ENCODE peak calls at places on chromosomes 2 and 18, in nine cellular contexts. One of them, this sample, is unnamed.

GRCh38 chr2:240930631-240931318 is 24.6 kb downstream of the CROCC2 start:
- DNase-seq in GM13977: no peak
- DNase-seq in psoas muscle: peak; percentile 41
- DNase-seq in GM12865: no peak
- DNase-seq in nephron progenitor cell: no peak
- DNase-seq in progenitor cell of endocrine pancreas: no peak
- DNase-seq in ascending aorta: no peak
- DNase-seq in HL-60: no peak
- DNase-seq in AG04450: no peak
- DNase-seq in this sample: no peak

GRCh38 chr2:9836517-9836916 is 6.8 kb upstream of the TAF1B start:
- DNase-seq in GM13977: no peak
- DNase-seq in psoas muscle: peak; percentile 73
- DNase-seq in GM12865: no peak
- DNase-seq in nephron progenitor cell: no peak
- DNase-seq in progenitor cell of endocrine pancreas: no peak
- DNase-seq in ascending aorta: no peak
- DNase-seq in HL-60: no peak
- DNase-seq in AG04450: no peak
- DNase-seq in this sample: no peak

GRCh38 chr2:100882645-100883613 is 63.0 kb downstream of the NPAS2 start:
- DNase-seq in GM13977: no peak
- DNase-seq in psoas muscle: no peak
- DNase-seq in GM12865: peak; percentile 53
- DNase-seq in nephron progenitor cell: no peak
- DNase-seq in progenitor cell of endocrine pancreas: no peak
- DNase-seq in ascending aorta: no peak
- DNase-seq in HL-60: no peak
- DNase-seq in AG04450: no peak
- DNase-seq in this sample: no peak

GRCh38 chr2:167293172-167293781 is 405.0 kb downstream of the XIRP2 start:
- DNase-seq in GM13977: no peak
- DNase-seq in psoas muscle: peak; percentile 56
- DNase-seq in GM12865: peak; percentile 8
- DNase-seq in nephron progenitor cell: peak; percentile 51
- DNase-seq in progenitor cell of endocrine pancreas: peak; percentile 11
- DNase-seq in ascending aorta: no peak
- DNase-seq in HL-60: no peak
- DNase-seq in AG04450: no peak
- DNase-seq in this sample: no peak

GRCh38 chr18:7567487-7568425 is 640 bp downstream of the PTPRM start:
- DNase-seq in GM13977: peak; percentile 32
- DNase-seq in psoas muscle: peak; percentile 81
- DNase-seq in GM12865: no peak
- DNase-seq in nephron progenitor cell: peak; percentile 59
- DNase-seq in progenitor cell of endocrine pancreas: peak; percentile 53
- DNase-seq in ascending aorta: no peak
- DNase-seq in HL-60: peak; percentile 17
- DNase-seq in AG04450: no peak
- DNase-seq in this sample: peak; percentile 19

GRCh38 chr2:120650022-120650644 is 85.5 kb upstream of the GLI2 start:
- DNase-seq in GM13977: no peak
- DNase-seq in psoas muscle: no peak
- DNase-seq in GM12865: no peak
- DNase-seq in nephron progenitor cell: no peak
- DNase-seq in progenitor cell of endocrine pancreas: no peak
- DNase-seq in ascending aorta: no peak
- DNase-seq in HL-60: no peak
- DNase-seq in AG04450: no peak
- DNase-seq in this sample: no peak

GRCh38 chr2:39871291-39871761 is 92.3 kb upstream of the THUMPD2 start:
- DNase-seq in GM13977: no peak
- DNase-seq in psoas muscle: no peak
- DNase-seq in GM12865: no peak
- DNase-seq in nephron progenitor cell: no peak
- DNase-seq in progenitor cell of endocrine pancreas: no peak
- DNase-seq in ascending aorta: no peak
- DNase-seq in HL-60: no peak
- DNase-seq in AG04450: peak; percentile 60
- DNase-seq in this sample: no peak

GRCh38 chr2:62472321-62472720 is 33.7 kb downstream of the TMEM17 start:
- DNase-seq in GM13977: no peak
- DNase-seq in psoas muscle: no peak
- DNase-seq in GM12865: no peak
- DNase-seq in nephron progenitor cell: no peak
- DNase-seq in progenitor cell of endocrine pancreas: no peak
- DNase-seq in ascending aorta: no peak
- DNase-seq in HL-60: no peak
- DNase-seq in AG04450: no peak
- DNase-seq in this sample: no peak

GRCh38 chr2:19021100-19021476 is 337.3 kb downstream of the OSR1 start:
- DNase-seq in GM13977: no peak
- DNase-seq in psoas muscle: no peak
- DNase-seq in GM12865: no peak
- DNase-seq in nephron progenitor cell: no peak
- DNase-seq in progenitor cell of endocrine pancreas: no peak
- DNase-seq in ascending aorta: no peak
- DNase-seq in HL-60: no peak
- DNase-seq in AG04450: peak; percentile 85
- DNase-seq in this sample: no peak

GRCh38 chr2:235330775-235331438 is 162.9 kb upstream of the AGAP1 start:
- DNase-seq in GM13977: no peak
- DNase-seq in psoas muscle: no peak
- DNase-seq in GM12865: no peak
- DNase-seq in nephron progenitor cell: no peak
- DNase-seq in progenitor cell of endocrine pancreas: no peak
- DNase-seq in ascending aorta: no peak
- DNase-seq in HL-60: no peak
- DNase-seq in AG04450: peak; percentile 68
- DNase-seq in this sample: no peak

GRCh38 chr2:65049010-65049639 is 7.1 kb upstream of the CEP68 start:
- DNase-seq in GM13977: no peak
- DNase-seq in psoas muscle: no peak
- DNase-seq in GM12865: no peak
- DNase-seq in nephron progenitor cell: no peak
- DNase-seq in progenitor cell of endocrine pancreas: no peak
- DNase-seq in ascending aorta: no peak
- DNase-seq in HL-60: no peak
- DNase-seq in AG04450: no peak
- DNase-seq in this sample: no peak

GRCh38 chr2:144706671-144707070 is 186.8 kb upstream of the ZEB2 start:
- DNase-seq in GM13977: no peak
- DNase-seq in psoas muscle: no peak
- DNase-seq in GM12865: no peak
- DNase-seq in nephron progenitor cell: no peak
- DNase-seq in progenitor cell of endocrine pancreas: no peak
- DNase-seq in ascending aorta: no peak
- DNase-seq in HL-60: no peak
- DNase-seq in AG04450: no peak
- DNase-seq in this sample: no peak

GRCh38 chr2:254231-254630 is 9.6 kb downstream of the SH3YL1 start:
- DNase-seq in GM13977: no peak
- DNase-seq in psoas muscle: no peak
- DNase-seq in GM12865: no peak
- DNase-seq in nephron progenitor cell: no peak
- DNase-seq in progenitor cell of endocrine pancreas: no peak
- DNase-seq in ascending aorta: no peak
- DNase-seq in HL-60: no peak
- DNase-seq in AG04450: no peak
- DNase-seq in this sample: no peak

GRCh38 chr2:236551843-236552542 is 17.6 kb upstream of the ACKR3 start:
- DNase-seq in GM13977: no peak
- DNase-seq in psoas muscle: no peak
- DNase-seq in GM12865: peak; percentile 75
- DNase-seq in nephron progenitor cell: no peak
- DNase-seq in progenitor cell of endocrine pancreas: no peak
- DNase-seq in ascending aorta: no peak
- DNase-seq in HL-60: no peak
- DNase-seq in AG04450: no peak
- DNase-seq in this sample: peak; percentile 63

GRCh38 chr2:31577143-31577542 is 3.6 kb downstream of the SRD5A2 start:
- DNase-seq in GM13977: no peak
- DNase-seq in psoas muscle: no peak
- DNase-seq in GM12865: no peak
- DNase-seq in nephron progenitor cell: no peak
- DNase-seq in progenitor cell of endocrine pancreas: no peak
- DNase-seq in ascending aorta: no peak
- DNase-seq in HL-60: no peak
- DNase-seq in AG04450: no peak
- DNase-seq in this sample: no peak

DNA sequence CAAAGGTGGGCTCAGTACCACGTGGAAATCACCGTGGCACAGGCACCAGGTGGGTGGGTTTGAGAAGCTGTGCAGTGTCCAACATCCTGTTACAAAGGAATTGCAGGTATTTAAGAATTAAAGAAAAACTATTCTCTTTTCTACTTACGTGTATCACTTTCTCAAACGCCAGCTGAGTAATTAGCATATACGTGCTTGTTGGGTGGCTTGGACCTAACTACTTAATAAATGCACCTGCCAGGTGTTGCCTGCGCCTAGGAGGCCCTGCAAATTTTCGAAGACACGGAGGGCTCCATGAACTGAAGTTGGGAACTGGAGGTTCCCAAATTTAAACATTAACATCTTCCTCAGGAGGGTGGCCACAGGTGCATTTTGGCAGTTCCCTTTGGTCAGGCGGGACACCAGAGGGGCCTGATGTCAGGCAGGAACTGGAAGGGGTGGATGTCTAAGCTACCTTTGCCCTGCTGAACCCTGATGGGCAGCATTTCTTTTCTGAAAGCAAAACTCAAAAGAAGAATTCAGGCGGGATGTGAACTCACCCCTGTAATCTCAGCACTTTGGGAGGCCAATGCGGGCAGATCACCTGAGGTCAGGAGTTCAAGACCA is 84.8 kb downstream of the HS6ST1 start:
- DNase-seq in GM13977: no peak
- DNase-seq in psoas muscle: peak; percentile 8
- DNase-seq in GM12865: no peak
- DNase-seq in nephron progenitor cell: no peak
- DNase-seq in progenitor cell of endocrine pancreas: no peak
- DNase-seq in ascending aorta: no peak
- DNase-seq in HL-60: no peak
- DNase-seq in AG04450: no peak
- DNase-seq in this sample: no peak
- TF ChIP-seq CTCF in GM13977: no peak
- TF ChIP-seq CTCF in psoas muscle: no peak
- TF ChIP-seq CTCF in GM12865: no peak
- TF ChIP-seq CTCF in nephron progenitor cell: no peak
- TF ChIP-seq CTCF in progenitor cell of endocrine pancreas: peak; percentile 7
- TF ChIP-seq CTCF in ascending aorta: no peak
- TF ChIP-seq CTCF in HL-60: no peak
- TF ChIP-seq CTCF in AG04450: no peak
- TF ChIP-seq CTCF in this sample: no peak

DNA sequence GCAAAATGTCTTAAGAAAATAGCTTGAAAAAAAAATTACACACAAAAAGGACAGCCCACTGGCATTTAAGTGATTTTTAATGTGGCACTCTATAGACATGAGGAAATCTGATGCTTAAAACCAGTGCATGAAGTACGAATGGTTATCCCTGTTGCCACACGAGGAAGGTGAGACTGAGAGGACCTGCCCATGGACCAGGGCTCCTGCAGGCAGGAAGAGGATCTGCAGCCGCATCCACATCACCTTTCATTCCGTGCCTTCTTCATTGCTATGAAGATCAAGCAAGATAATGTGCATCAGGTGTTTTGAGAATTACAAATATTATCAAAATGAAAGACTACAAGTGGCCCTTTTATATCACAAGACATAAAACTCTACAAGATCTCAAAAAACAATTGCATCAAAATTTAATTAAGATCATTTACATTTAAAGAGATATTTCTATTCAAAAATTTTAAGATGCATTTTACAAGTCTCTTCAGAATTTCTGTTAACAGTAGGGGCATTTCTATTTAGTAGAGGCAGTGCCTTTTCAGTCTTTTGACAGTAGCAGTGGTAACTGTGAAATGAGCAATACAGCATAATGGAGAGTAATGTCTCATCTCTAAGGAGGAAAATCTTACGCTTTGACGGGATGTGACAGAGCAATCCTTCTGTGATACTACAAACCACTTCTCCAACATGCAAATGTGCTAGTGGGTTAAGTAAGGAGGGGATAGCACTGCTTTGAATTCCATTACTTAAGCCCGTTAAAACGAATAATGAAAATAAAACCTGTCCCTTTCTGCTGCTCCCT is 83.4 kb downstream of the SLC5A7 start:
- DNase-seq in GM13977: no peak
- DNase-seq in psoas muscle: no peak
- DNase-seq in GM12865: no peak
- DNase-seq in nephron progenitor cell: no peak
- DNase-seq in progenitor cell of endocrine pancreas: no peak
- DNase-seq in ascending aorta: no peak
- DNase-seq in HL-60: no peak
- DNase-seq in AG04450: no peak
- DNase-seq in this sample: no peak
- TF ChIP-seq CTCF in GM13977: no peak
- TF ChIP-seq CTCF in psoas muscle: no peak
- TF ChIP-seq CTCF in GM12865: no peak
- TF ChIP-seq CTCF in nephron progenitor cell: peak; percentile 38
- TF ChIP-seq CTCF in progenitor cell of endocrine pancreas: peak; percentile 44
- TF ChIP-seq CTCF in ascending aorta: no peak
- TF ChIP-seq CTCF in HL-60: no peak
- TF ChIP-seq CTCF in AG04450: no peak
- TF ChIP-seq CTCF in this sample: no peak

DNA sequence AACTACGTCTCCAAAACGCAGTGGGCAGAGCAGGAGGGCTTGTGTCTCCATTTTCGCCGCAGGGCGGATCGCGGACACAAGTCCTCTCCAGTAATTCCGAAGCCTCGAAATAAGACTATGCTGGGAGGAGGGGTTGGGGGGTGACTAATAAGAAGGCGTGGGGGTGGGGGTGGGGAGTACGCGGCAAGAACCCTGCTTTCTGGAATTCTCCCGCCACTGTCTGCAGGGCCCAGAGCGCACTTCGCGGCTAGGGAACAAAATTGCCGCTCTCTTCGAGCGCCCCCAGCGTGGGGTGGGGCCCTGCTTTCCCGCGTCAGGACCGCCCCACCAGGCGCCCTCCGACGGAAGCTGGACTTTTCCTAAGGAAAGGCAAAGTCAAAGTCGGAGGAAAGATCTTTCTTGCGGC is 12.0 kb downstream of the NR4A2 start:
- DNase-seq in GM13977: peak; percentile 14
- DNase-seq in psoas muscle: peak; percentile 62
- DNase-seq in GM12865: no peak
- DNase-seq in nephron progenitor cell: no peak
- DNase-seq in progenitor cell of endocrine pancreas: no peak
- DNase-seq in ascending aorta: no peak
- DNase-seq in HL-60: no peak
- DNase-seq in AG04450: no peak
- DNase-seq in this sample: no peak
- TF ChIP-seq CTCF in GM13977: no peak
- TF ChIP-seq CTCF in psoas muscle: no peak
- TF ChIP-seq CTCF in GM12865: no peak
- TF ChIP-seq CTCF in nephron progenitor cell: no peak
- TF ChIP-seq CTCF in progenitor cell of endocrine pancreas: no peak
- TF ChIP-seq CTCF in ascending aorta: no peak
- TF ChIP-seq CTCF in HL-60: no peak
- TF ChIP-seq CTCF in AG04450: no peak
- TF ChIP-seq CTCF in this sample: no peak

DNA sequence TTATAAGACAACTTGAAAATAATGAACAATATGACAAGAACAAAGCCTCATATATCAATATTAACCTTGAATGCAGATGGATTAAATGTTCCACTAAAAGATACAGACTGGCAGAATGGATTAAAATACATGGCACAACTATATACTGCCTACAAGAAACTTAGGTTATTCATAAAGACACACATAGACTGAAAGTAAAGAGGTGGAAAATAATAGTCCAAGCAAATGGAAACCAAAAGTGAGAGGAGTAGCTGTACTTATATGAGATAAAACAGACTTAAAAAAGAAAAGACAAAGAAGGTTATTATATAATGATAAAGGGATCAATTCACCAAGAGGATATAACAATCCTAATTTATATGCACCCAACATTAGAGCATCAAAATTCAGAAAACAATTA is 18.2 kb downstream of the LMAN1 start:
- DNase-seq in GM13977: no peak
- DNase-seq in psoas muscle: no peak
- DNase-seq in GM12865: no peak
- DNase-seq in nephron progenitor cell: no peak
- DNase-seq in progenitor cell of endocrine pancreas: no peak
- DNase-seq in ascending aorta: no peak
- DNase-seq in HL-60: no peak
- DNase-seq in AG04450: no peak
- DNase-seq in this sample: no peak
- TF ChIP-seq CTCF in GM13977: no peak
- TF ChIP-seq CTCF in psoas muscle: no peak
- TF ChIP-seq CTCF in GM12865: no peak
- TF ChIP-seq CTCF in nephron progenitor cell: no peak
- TF ChIP-seq CTCF in progenitor cell of endocrine pancreas: no peak
- TF ChIP-seq CTCF in ascending aorta: no peak
- TF ChIP-seq CTCF in HL-60: no peak
- TF ChIP-seq CTCF in AG04450: no peak
- TF ChIP-seq CTCF in this sample: no peak